ENCODE peak calls at places on chromosomes 6 and 20, in nine cellular contexts. R is spleen, J is GM12878, X is AG04450, F is fibroblast of mammary gland, T is HCT116, D is ascending aorta, W is fibroblast of lung, L is psoas muscle. O is an unnamed sample.
A peak's percentile ranks its signal among the peaks of the same experiment; 100 is the strongest.

GRCh38 chr20:21395666-21396044 is 1.7 kb downstream of the NKX2-4 start:
- DNase-seq in R (no peak), J (no peak), X (no peak), F (no peak), T (no peak), D (no peak), W (peak; percentile 48), L (no peak), O (no peak)

GRCh38 chr6:41643899-41644269 is 5.6 kb downstream of the MDFI start:
- DNase-seq in R (peak; percentile 54), J (no peak), X (no peak), F (no peak), T (no peak), D (no peak), W (no peak), L (no peak), O (no peak)

GRCh38 chr6:112114577-112115223 is 27.3 kb downstream of the FAM229B start:
- DNase-seq in R (no peak), J (no peak), X (no peak), F (no peak), T (no peak), D (no peak), W (no peak), L (no peak), O (no peak)

GRCh38 chr6:125733516-125734300 is 15.7 kb upstream of the HEY2 start:
- DNase-seq in R (no peak), J (no peak), X (no peak), F (no peak), T (no peak), D (no peak), W (no peak), L (no peak), O (no peak)

GRCh38 chr6:3751019-3751729 is at the start of gene PXDC1:
- DNase-seq in R (peak; percentile 86), J (no peak), X (no peak), F (no peak), T (no peak), D (no peak), W (no peak), L (no peak), O (no peak)

GRCh38 chr6:72246926-72247325 is 360.6 kb downstream of the RIMS1 start:
- DNase-seq in R (no peak), J (no peak), X (no peak), F (no peak), T (peak; percentile 0), D (no peak), W (no peak), L (no peak), O (no peak)

GRCh38 chr20:52294106-52294628 is 102.6 kb upstream of the ZFP64 start:
- DNase-seq in R (no peak), J (no peak), X (no peak), F (peak; percentile 2), T (no peak), D (no peak), W (no peak), L (no peak), O (no peak)

GRCh38 chr6:157143171-157143884 is 180.0 kb downstream of the TMEM242 start:
- DNase-seq in R (no peak), J (no peak), X (peak; percentile 71), F (peak; percentile 96), T (no peak), D (peak; percentile 86), W (peak; percentile 96), L (no peak), O (peak; percentile 51)

GRCh38 chr6:146770275-146770964 is 171.6 kb downstream of the ADGB start:
- DNase-seq in R (no peak), J (no peak), X (no peak), F (no peak), T (no peak), D (no peak), W (no peak), L (no peak), O (no peak)

GRCh38 chr20:41141153-41141815 is 3.9 kb downstream of the PLCG1 start:
- DNase-seq in R (no peak), J (no peak), X (no peak), F (peak; percentile 43), T (no peak), D (no peak), W (peak; percentile 55), L (peak; percentile 66), O (no peak)

GRCh38 chr6:132768051-132768517 is 10.4 kb upstream of the VNN2 start:
- DNase-seq in R (peak; percentile 82), J (no peak), X (no peak), F (peak; percentile 10), T (peak; percentile 40), D (no peak), W (no peak), L (no peak), O (no peak)

GRCh38 chr6:96626749-96627353 is 63.9 kb downstream of the FHL5 start:
- DNase-seq in R (no peak), J (peak; percentile 49), X (peak; percentile 1), F (peak; percentile 45), T (peak; percentile 22), D (no peak), W (peak; percentile 22), L (no peak), O (peak; percentile 4)

GRCh38 chr20:41258489-41258888 is 59.0 kb downstream of the ZHX3 start:
- DNase-seq in R (no peak), J (no peak), X (no peak), F (peak; percentile 39), T (no peak), D (no peak), W (no peak), L (no peak), O (no peak)

GRCh38 chr20:58471161-58471834 is 43.9 kb downstream of the APCDD1L start:
- DNase-seq in R (no peak), J (no peak), X (no peak), F (peak; percentile 60), T (no peak), D (no peak), W (no peak), L (peak; percentile 75), O (no peak)

GRCh38 chr6:4644962-4645361 is 131.2 kb upstream of the CDYL start:
- DNase-seq in R (no peak), J (no peak), X (no peak), F (no peak), T (no peak), D (no peak), W (no peak), L (no peak), O (no peak)

GRCh38 chr20:61662226-61662945 is 403.3 kb downstream of the TAF4 start:
- DNase-seq in R (peak; percentile 41), J (no peak), X (no peak), F (no peak), T (no peak), D (no peak), W (no peak), L (no peak), O (no peak)

GRCh38 chr6:149563203-149563927 is 2.8 kb upstream of the GINM1 start:
- DNase-seq in R (no peak), J (no peak), X (peak; percentile 37), F (peak; percentile 90), T (no peak), D (no peak), W (peak; percentile 82), L (no peak), O (peak; percentile 52)

GRCh38 chr6:71204741-71205140 is 83.9 kb upstream of the OGFRL1 start:
- DNase-seq in R (no peak), J (no peak), X (no peak), F (no peak), T (no peak), D (no peak), W (no peak), L (no peak), O (no peak)

GRCh38 chr6:27720607-27721580 is 191.3 kb downstream of the OR2B2 start:
- DNase-seq in R (no peak), J (no peak), X (no peak), F (peak; percentile 79), T (peak; percentile 87), D (no peak), W (peak; percentile 60), L (no peak), O (no peak)

GRCh38 chr6:17583811-17584210 is 16.3 kb upstream of the FAM8A1 start:
- DNase-seq in R (no peak), J (no peak), X (peak; percentile 2), F (peak; percentile 53), T (no peak), D (no peak), W (peak; percentile 44), L (no peak), O (no peak)
- H3K4me3 ChIP-seq in R (no peak overlapping the region), J (no peak overlapping the region), X (no peak overlapping the region), F (no peak overlapping the region), T (no peak overlapping the region), D (no peak overlapping the region), W (no peak overlapping the region), L (peak overlapping the region; percentile 39), O (no peak overlapping the region)

DNA sequence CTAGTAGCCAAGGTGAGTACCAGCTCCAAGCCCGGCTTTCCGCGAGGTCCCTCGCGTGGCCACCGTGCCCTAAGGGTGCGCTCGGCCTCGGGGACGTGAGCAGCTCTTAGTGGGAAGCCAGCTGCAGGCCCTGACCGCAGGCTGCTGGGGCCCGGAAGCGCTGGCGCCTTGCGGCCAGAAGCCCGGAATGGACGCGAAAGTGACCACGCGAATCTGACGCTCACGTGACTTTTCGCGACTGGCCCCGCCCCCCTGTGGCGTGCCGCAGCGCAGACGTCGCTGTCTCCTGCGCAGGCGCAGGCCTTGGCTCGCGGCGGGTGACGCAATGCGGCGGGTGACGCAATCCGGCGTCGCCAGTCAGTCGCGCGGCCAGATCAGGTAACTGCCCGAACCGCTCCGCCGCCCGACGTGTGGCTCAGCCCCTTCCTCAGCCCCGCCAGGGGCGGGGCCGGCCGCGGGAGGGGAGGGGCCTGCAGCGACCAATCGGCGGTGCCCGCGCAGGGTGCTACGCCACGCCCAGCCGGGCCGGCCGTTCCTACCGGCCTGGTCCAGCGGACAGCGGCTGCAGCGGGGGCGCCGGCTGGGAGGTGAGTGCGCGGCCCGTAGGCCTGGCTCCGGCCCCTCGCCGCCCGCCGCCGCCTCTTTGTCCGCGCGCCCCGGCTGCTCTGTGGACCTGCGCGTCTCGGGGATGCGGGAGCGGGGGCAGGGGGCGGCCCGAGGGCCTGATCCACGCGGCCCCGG is at the start of gene GZF1:
- DNase-seq in R (peak; percentile 100), J (peak; percentile 95), X (peak; percentile 97), F (peak; percentile 97), T (peak; percentile 92), D (peak; percentile 99), W (peak; percentile 97), L (peak; percentile 99), O (peak; percentile 90)
- TF ChIP-seq CTCF in R (peak; percentile 84), J (no peak), X (no peak), F (no peak), T (no peak), D (peak; percentile 25), W (no peak), L (no peak), O (no peak)

DNA sequence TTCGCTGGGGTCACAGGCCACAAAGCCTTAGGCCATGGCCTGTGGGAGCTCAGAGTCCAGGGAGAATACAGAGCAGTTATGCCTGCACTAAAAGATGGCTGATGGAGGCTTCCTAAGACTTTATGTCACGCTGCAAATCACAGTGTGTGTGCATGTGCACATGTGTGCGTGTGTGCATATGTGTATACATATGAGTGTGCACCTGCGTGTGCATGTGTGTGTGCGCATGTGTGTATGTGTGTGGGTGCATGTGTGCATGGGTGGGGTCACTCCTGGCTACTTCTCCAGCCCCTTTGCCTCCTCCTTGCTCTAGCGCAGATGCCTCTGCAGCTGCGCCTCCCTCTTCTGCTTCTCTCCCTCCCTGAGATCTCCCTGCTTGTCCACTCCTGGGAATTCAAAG is 84.5 kb upstream of the NNAT start:
- DNase-seq in R (no peak), J (no peak), X (no peak), F (no peak), T (no peak), D (no peak), W (no peak), L (no peak), O (no peak)
- H3K4me3 ChIP-seq in R (no peak overlapping the region), J (no peak overlapping the region), X (no peak overlapping the region), F (no peak overlapping the region), T (no peak overlapping the region), D (no peak overlapping the region), W (no peak overlapping the region), L (no peak overlapping the region), O (no peak overlapping the region)

GRCh38 chr6:47477497-47478232 is at the start of gene CD2AP:
- DNase-seq in R (peak; percentile 97), J (peak; percentile 65), X (peak; percentile 37), F (peak; percentile 76), T (peak; percentile 80), D (peak; percentile 89), W (peak; percentile 77), L (peak; percentile 88), O (no peak)
- TF ChIP-seq CTCF in R (no peak), J (peak; percentile 14), X (no peak), F (no peak), T (no peak), D (no peak), W (no peak), L (peak; percentile 9), O (no peak)

O was measured in AG09309.